ENCODE peak calls at places on chromosomes 6 and 20, in five cellular contexts. Z is SK-N-SH, M is cardiac muscle cell, S is brain microvascular endothelial cell, F is upper lobe of right lung. N is an unnamed sample.
A peak's percentile ranks its signal among the peaks of the same experiment; 100 is the strongest.

GRCh38 chr20:19975436-19975799 is 41.7 kb upstream of the NAA20 start:
- DNase-seq in Z (no peak), M (no peak), S (no peak), F (peak; percentile 71), N (no peak)

GRCh38 chr6:156729248-156729647 is 47.9 kb upstream of the ARID1B start:
- DNase-seq in Z (no peak), M (no peak), S (peak; percentile 79), F (no peak), N (no peak)

GRCh38 chr6:1604347-1604990 is 5.2 kb upstream of the FOXC1 start:
- DNase-seq in Z (peak; percentile 94), M (peak; percentile 89), S (no peak), F (peak; percentile 84), N (peak; percentile 89)

GRCh38 chr6:63476302-63476701 is 96.0 kb upstream of the LOC128125822 start:
- DNase-seq in Z (no peak), M (peak; percentile 91), S (no peak), F (no peak), N (no peak)

GRCh38 chr6:81075974-81076373 is 676.5 kb downstream of the TENT5A start:
- DNase-seq in Z (peak; percentile 20), M (peak; percentile 51), S (peak; percentile 7), F (no peak), N (no peak)

GRCh38 chr20:50226093-50226974 is 35.7 kb downstream of the CEBPB start:
- DNase-seq in Z (no peak), M (no peak), S (no peak), F (peak; percentile 91), N (peak; percentile 32)

GRCh38 chr6:17355404-17355774 is 38.0 kb upstream of the CAP2 start:
- DNase-seq in Z (no peak), M (no peak), S (no peak), F (no peak), N (no peak)

GRCh38 chr20:50354690-50355592 is 155.2 kb upstream of the PTPN1 start:
- DNase-seq in Z (no peak), M (no peak), S (no peak), F (peak; percentile 67), N (no peak)

GRCh38 chr6:147156799-147157382 is 47.3 kb upstream of the STXBP5 start:
- DNase-seq in Z (no peak), M (no peak), S (peak; percentile 82), F (no peak), N (no peak)

GRCh38 chr20:58700121-58700780 is 7.7 kb downstream of the NPEPL1 start:
- DNase-seq in Z (no peak), M (no peak), S (no peak), F (no peak), N (peak; percentile 14)

GRCh38 chr6:6623553-6623952 is 35.0 kb downstream of the LY86 start:
- DNase-seq in Z (no peak), M (no peak), S (no peak), F (no peak), N (no peak)

GRCh38 chr6:6624269-6624668 is 35.7 kb downstream of the LY86 start:
- DNase-seq in Z (no peak), M (no peak), S (no peak), F (no peak), N (no peak)

GRCh38 chr6:6622557-6622956 is 34.0 kb downstream of the LY86 start:
- DNase-seq in Z (no peak), M (no peak), S (no peak), F (no peak), N (no peak)

GRCh38 chr6:6619415-6619814 is 30.9 kb downstream of the LY86 start:
- DNase-seq in Z (no peak), M (no peak), S (no peak), F (no peak), N (no peak)

DNA sequence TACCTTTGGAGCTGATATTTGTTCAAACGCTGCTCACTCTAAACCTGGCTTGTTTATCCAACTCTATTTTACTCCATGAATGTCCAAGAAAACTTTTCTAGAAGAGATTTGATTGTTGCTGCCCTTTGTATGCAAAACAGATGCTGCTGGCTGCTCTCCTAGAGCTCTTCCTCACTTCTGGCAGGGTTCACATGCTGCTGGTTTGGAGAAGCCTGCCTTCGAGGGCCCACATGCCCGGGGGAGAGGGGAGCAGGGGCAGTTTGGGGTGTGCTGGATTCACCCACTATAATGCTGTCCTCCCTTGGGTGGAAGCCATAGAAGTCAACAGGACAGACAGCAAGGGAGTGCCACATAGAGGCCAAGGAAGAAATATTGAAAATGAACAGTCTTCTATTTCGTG is 32.2 kb downstream of the LY86 start:
- DNase-seq in Z (no peak), M (no peak), S (no peak), F (no peak), N (no peak)
- H3K4me3 ChIP-seq in Z (no peak overlapping the region), M (no peak overlapping the region), S (no peak overlapping the region), F (no peak overlapping the region), N (no peak overlapping the region)

GRCh38 chr6:5746392-5747140 is 260.2 kb downstream of the NRN1 start:
- DNase-seq in Z (peak; percentile 47), M (no peak), S (no peak), F (no peak), N (no peak)
- H3K27ac ChIP-seq in Z (no peak overlapping the region), M (no peak overlapping the region), S (no peak overlapping the region), F (no peak overlapping the region), N (no peak overlapping the region)

GRCh38 chr6:116764557-116764960 is 960 bp downstream of the FAM162B start:
- DNase-seq in Z (peak; percentile 30), M (peak; percentile 15), S (peak; percentile 9), F (no peak), N (peak; percentile 60)
- TF ChIP-seq CTCF in Z (no peak), M (no peak), S (peak; percentile 41), F (no peak), N (no peak)

DNA sequence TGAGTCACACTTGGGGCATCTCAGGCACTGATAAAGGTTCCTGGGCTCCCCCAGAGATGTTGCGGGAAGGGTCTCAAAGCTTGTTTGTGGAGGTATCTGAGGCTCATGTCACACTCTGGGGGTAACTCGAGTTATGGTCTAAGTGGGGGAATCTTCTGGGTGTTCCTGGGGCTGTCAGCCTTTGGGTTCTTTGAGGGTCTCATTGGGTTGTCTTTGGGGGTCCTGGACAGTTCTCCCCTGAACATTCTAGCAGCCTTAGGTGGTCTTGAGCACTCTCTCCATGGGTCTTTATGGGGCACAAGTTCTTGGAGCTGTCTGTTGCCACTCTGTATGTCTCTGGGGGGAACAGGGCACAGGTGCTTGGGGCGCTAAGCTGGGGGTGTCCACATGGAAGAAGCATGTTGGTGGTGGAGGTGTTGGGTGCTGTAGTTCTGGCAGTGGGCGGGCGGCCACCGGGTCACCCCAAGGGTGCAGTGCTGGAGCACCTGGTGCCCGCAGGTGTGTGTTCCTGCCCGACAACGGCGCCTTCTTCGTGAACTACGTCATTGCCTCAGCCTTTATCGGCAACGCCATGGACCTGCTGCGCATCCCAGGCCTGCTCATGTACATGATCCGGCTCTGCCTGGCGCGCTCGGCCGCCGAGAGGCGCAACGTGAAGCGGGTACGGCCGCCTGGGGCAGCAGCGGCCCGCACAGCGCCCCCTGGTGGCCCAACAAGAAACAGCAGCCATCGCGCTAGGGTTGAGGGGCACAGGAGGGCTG is 7.1 kb upstream of the CAPN11 start:
- DNase-seq in Z (peak; percentile 93), M (peak; percentile 82), S (peak; percentile 51), F (peak; percentile 89), N (peak; percentile 94)
- H3K4me3 ChIP-seq in Z (peak overlapping the region; percentile 49), M (no peak overlapping the region), S (no peak overlapping the region), F (no peak overlapping the region), N (no peak overlapping the region)

GRCh38 chr6:169861431-169862045 is 110.1 kb downstream of the ERMARD start:
- DNase-seq in Z (peak; percentile 39), M (no peak), S (no peak), F (no peak), N (peak; percentile 18)

GRCh38 chr6:169863710-169864109 is 112.3 kb downstream of the ERMARD start:
- DNase-seq in Z (no peak), M (no peak), S (no peak), F (no peak), N (no peak)

GRCh38 chr6:169863149-169863525 is 111.7 kb downstream of the ERMARD start:
- DNase-seq in Z (no peak), M (no peak), S (no peak), F (no peak), N (peak; percentile 45)

GRCh38 chr6:169864148-169865030 is 113.0 kb downstream of the ERMARD start:
- DNase-seq in Z (no peak), M (no peak), S (no peak), F (no peak), N (peak; percentile 27)

GRCh38 chr6:169862464-169863148 is 111.2 kb downstream of the ERMARD start:
- DNase-seq in Z (no peak), M (no peak), S (no peak), F (no peak), N (no peak)
- H3K27ac ChIP-seq in Z (no peak overlapping the region), M (no peak overlapping the region), S (no peak overlapping the region), F (no peak overlapping the region), N (no peak overlapping the region)

DNA sequence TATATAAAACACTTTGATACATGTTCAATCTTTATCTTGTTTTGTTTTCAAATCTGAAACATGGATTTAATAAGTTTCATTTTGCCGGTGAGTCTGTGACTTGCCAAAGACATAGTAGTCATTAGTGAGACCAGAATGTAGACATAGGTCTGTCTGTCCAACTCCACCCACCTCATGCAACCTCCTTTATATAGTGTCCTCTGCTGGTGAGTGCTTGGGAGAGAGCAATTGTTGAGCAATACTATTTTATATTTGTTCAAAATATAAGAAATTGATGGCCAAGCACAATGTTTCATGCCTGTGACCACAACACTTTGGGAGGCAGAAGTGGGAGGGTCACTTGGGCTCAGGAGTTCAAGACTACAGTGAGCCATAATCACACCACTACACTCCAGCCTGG is 10.8 kb upstream of the LY86 start:
- DNase-seq in Z (no peak), M (no peak), S (no peak), F (no peak), N (no peak)
- TF ChIP-seq CTCF in Z (no peak), M (no peak), S (no peak), F (no peak), N (no peak)